ENCODE peak calls at places on chromosomes 16 and 17, in five cellular contexts. E is mucosa of descending colon, M is psoas muscle, V is endothelial cell of umbilical vein, I is neural progenitor cell. G is an unnamed sample.

GRCh38 chr17:46197526-46197925 is 4.3 kb upstream of the KANSL1 start:
- DNase-seq in E (no peak), M (no peak), V (no peak), I (no peak), G (no peak)

GRCh38 chr17:47850692-47851573 is at the start of gene SP6:
- DNase-seq in E (peak; percentile 91), M (peak; percentile 61), V (peak; percentile 58), I (peak; percentile 91), G (peak; percentile 88)

GRCh38 chr16:72508196-72508595 is 336.2 kb upstream of the PMFBP1 start:
- DNase-seq in E (no peak), M (no peak), V (no peak), I (no peak), G (no peak)

GRCh38 chr16:85231959-85232358 is 119.7 kb upstream of the CIBAR2 start:
- DNase-seq in E (no peak), M (no peak), V (no peak), I (no peak), G (no peak)

GRCh38 chr17:49197346-49197998 is 12.9 kb downstream of the GNGT2 start:
- DNase-seq in E (no peak), M (no peak), V (no peak), I (no peak), G (no peak)

GRCh38 chr16:12337776-12338655 is 361.5 kb downstream of the SNX29 start:
- DNase-seq in E (no peak), M (no peak), V (peak; percentile 38), I (no peak), G (no peak)

GRCh38 chr17:45857977-45858708 is 13.5 kb downstream of the SPPL2C start:
- DNase-seq in E (no peak), M (no peak), V (peak; percentile 32), I (peak; percentile 86), G (no peak)

GRCh38 chr16:10165643-10166042 is 16.6 kb downstream of the GRIN2A start:
- DNase-seq in E (no peak), M (no peak), V (no peak), I (no peak), G (no peak)

GRCh38 chr17:19712436-19713004 is 3.9 kb downstream of the SLC47A2 start:
- DNase-seq in E (no peak), M (no peak), V (no peak), I (no peak), G (no peak)

GRCh38 chr17:61503961-61504360 is 51.7 kb downstream of the TBX4 start:
- DNase-seq in E (no peak), M (no peak), V (no peak), I (no peak), G (no peak)

GRCh38 chr16:89956511-89957213 is 8.1 kb downstream of the DEF8 start:
- DNase-seq in E (no peak), M (no peak), V (no peak), I (no peak), G (peak; percentile 17)

GRCh38 chr16:90012978-90013745 is 6.1 kb downstream of the DBNDD1 start:
- DNase-seq in E (no peak), M (no peak), V (no peak), I (no peak), G (no peak)

GRCh38 chr17:1720856-1721386 is 3.6 kb upstream of the WDR81 start:
- DNase-seq in E (peak; percentile 77), M (no peak), V (peak; percentile 58), I (peak; percentile 64), G (peak; percentile 67)

GRCh38 chr16:81204794-81205680 is 33.5 kb upstream of the BCO1 start:
- DNase-seq in E (no peak), M (no peak), V (peak; percentile 73), I (peak; percentile 59), G (no peak)

GRCh38 chr16:12225816-12226480 is 249.4 kb downstream of the SNX29 start:
- DNase-seq in E (no peak), M (no peak), V (no peak), I (no peak), G (no peak)

GRCh38 chr17:6633263-6633662 is 7.2 kb downstream of the KIAA0753 start:
- DNase-seq in E (no peak), M (no peak), V (no peak), I (no peak), G (no peak)

GRCh38 chr16:2686912-2687507 is 4.7 kb downstream of the KCTD5 start:
- DNase-seq in E (peak; percentile 59), M (no peak), V (no peak), I (no peak), G (peak; percentile 72)

GRCh38 chr17:47888293-47888692 is 7.7 kb upstream of the SP2 start:
- DNase-seq in E (no peak), M (no peak), V (no peak), I (no peak), G (peak; percentile 34)

GRCh38 chr17:50139950-50140885 is 10.3 kb upstream of the SAMD14 start:
- DNase-seq in E (peak; percentile 83), M (peak; percentile 80), V (peak; percentile 78), I (peak; percentile 75), G (peak; percentile 86)

DNA sequence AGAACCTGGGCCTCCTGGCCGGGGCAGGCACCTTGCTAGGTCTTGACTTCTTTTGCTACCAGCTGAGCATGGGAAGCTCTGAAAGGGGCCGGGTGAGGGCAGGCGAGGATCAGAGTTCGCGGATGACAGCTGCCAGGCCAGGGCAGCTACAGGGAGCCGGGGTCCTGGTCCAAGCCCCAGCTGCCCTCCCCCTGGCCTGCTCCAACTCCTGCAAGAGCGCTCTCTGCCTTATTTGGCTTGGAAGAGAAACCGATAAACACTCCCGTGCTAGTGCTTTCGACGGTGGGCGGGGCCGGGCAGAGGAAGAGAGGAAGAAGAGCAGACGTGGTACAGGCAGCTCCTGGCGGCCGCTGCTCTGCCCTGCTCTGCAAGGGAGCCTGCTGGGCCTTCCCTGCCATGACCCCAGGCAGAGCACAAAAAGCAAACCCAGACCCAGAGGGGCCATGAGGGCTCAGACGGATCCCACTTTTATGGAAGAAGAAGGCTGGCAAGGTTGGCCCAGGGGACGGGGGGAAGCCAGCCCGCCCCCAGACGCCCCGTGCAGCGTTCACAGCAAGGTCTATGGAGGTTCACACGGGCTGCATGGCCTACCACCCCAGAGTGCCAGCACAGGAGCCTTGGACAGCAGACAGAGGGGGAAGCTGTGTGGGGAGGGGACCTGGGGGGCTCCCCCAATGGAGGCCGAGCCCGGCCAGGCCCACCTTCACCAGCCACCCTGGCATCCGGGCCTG is 25.6 kb downstream of the PIEZO1 start:
- DNase-seq in E (peak; percentile 85), M (no peak), V (peak; percentile 26), I (peak; percentile 79), G (no peak)
- H3K4me1 ChIP-seq in E (peaks cover 51% of the 10 kb centered on the region), M (no peaks in the 10 kb centered on the region), V (peaks cover 9% of the 10 kb centered on the region), I (peaks cover 22% of the 10 kb centered on the region), G (no peaks in the 10 kb centered on the region)

GRCh38 chr17:75754378-75755204 is 10.4 kb downstream of the GALK1 start:
- DNase-seq in E (peak; percentile 29), M (no peak), V (no peak), I (no peak), G (peak; percentile 75)
- H3K4me3 ChIP-seq in E (no peak overlapping the region), M (peak overlapping the region; percentile 63), V (no peak overlapping the region), I (no peak overlapping the region), G (no peak overlapping the region)

GRCh38 chr16:58025351-58026138 is at the start of gene MMP15:
- DNase-seq in E (peak; percentile 97), M (peak; percentile 66), V (peak; percentile 55), I (peak; percentile 91), G (peak; percentile 73)

GRCh38 chr16:58026705-58027340 is 1.3 kb downstream of the MMP15 start:
- DNase-seq in E (peak; percentile 72), M (no peak), V (no peak), I (peak; percentile 66), G (no peak)

GRCh38 chr16:58024347-58024672 is 1.2 kb upstream of the MMP15 start:
- DNase-seq in E (no peak), M (no peak), V (no peak), I (no peak), G (no peak)

GRCh38 chr16:58026139-58026704 is 668 bp downstream of the MMP15 start:
- DNase-seq in E (peak; percentile 74), M (peak; percentile 64), V (peak; percentile 56), I (peak; percentile 65), G (peak; percentile 88)

DNA sequence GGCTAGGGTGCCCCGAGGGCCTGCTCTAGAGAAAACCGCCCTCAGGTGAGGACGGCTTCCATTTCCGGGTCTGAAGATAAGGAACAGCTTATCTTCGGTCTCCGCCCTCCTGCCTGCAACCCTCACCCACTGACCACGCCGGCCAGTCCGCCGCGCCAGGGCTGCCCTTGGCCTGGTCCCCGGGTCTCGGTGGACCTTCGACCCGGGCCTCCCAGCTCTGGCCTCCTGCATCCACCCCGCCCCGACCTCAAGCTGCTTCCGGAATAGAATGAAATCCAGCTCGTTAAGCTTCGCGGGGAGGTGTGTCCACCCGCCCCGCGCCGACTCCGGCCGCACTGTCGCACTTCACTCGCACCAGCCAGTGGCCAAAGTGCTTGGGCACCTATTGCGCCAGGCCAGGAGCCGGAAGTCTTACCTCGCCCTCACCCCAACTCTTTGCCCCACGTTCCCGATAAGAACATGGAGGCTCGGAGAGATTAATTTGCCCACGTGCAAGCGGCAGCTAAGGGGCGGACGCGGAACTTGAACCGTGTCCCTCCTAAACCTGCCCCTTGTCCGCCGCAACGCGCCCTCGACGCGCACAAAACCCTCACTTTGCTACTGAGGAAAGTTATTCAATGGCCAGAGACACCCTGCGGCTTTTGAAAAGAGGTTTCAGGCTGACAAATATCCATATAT is 742 bp upstream of the MMP15 start:
- DNase-seq in E (peak; percentile 93), M (peak; percentile 43), V (no peak), I (peak; percentile 70), G (peak; percentile 78)
- H3K4me1 ChIP-seq in E (peaks cover 51% of the 10 kb centered on the region), M (peaks cover 26% of the 10 kb centered on the region), V (peaks cover 19% of the 10 kb centered on the region), I (peaks cover 31% of the 10 kb centered on the region), G (no peaks in the 10 kb centered on the region)

GRCh38 chr17:13365331-13365730 is 236.4 kb downstream of the HS3ST3A1 start:
- DNase-seq in E (no peak), M (no peak), V (no peak), I (no peak), G (no peak)

GRCh38 chr17:13355054-13355453 is 246.7 kb downstream of the HS3ST3A1 start:
- DNase-seq in E (no peak), M (no peak), V (no peak), I (no peak), G (no peak)

GRCh38 chr17:13362341-13363122 is 239.2 kb downstream of the HS3ST3A1 start:
- DNase-seq in E (no peak), M (no peak), V (no peak), I (peak; percentile 25), G (no peak)

DNA sequence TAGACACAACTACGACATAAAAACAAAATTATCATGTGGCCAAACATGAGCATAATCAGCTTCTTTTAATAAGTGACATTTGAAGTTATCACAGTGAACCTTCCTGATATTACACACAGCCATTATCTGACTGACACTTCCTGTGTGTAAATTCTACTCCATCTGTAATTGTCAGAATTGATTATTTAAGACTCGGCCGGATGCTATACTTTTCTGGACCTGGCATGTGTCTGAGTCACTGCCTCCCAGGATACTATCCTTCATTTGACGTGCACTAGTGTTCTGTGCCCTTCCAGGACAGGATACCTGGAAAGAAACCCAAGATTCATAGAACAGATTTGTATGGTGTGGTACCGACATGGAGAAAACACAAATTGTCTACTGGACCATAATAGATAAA is 242.0 kb downstream of the HS3ST3A1 start:
- DNase-seq in E (no peak), M (no peak), V (no peak), I (no peak), G (no peak)
- H3K4me3 ChIP-seq in E (no peak overlapping the region), M (no peak overlapping the region), V (no peak overlapping the region), I (no peak overlapping the region), G (no peak overlapping the region)

G was measured in aorta.